ENCODE peak calls at places on chromosomes 7 and 10, in six cellular contexts. V is AG09319; C is naive B cell; W is hepatocyte; H is activated T-helper 1 cell treated with anti-CD3 and anti-CD28 coated beads, Interleukin-2, amount 50 U/mL, for 16 hours; B is upper lobe of right lung. Z is an unnamed sample.

GRCh38 chr10:96556003-96556402 is 30.8 kb downstream of the TM9SF3 start:
- DNase-seq in V (no peak), C (no peak), W (peak; percentile 20), H (no peak), B (no peak), Z (no peak)

GRCh38 chr7:114663502-114663901 is 248.9 kb downstream of the FOXP2 start:
- DNase-seq in V (no peak), C (no peak), W (peak; percentile 31), H (no peak), B (no peak), Z (peak; percentile 81)

GRCh38 chr10:130935051-130935450 is 376.5 kb downstream of the TCERG1L start:
- DNase-seq in V (no peak), C (no peak), W (peak; percentile 52), H (no peak), B (no peak), Z (peak; percentile 6)

GRCh38 chr10:56135806-56136205 is 225.3 kb downstream of the ZWINT start:
- DNase-seq in V (no peak), C (no peak), W (no peak), H (no peak), B (no peak), Z (no peak)

GRCh38 chr10:83963446-83963845 is 175.9 kb upstream of the GHITM start:
- DNase-seq in V (no peak), C (no peak), W (no peak), H (no peak), B (no peak), Z (no peak)

GRCh38 chr10:24951201-24952145 is 933 bp downstream of the PRTFDC1 start:
- DNase-seq in V (no peak), C (no peak), W (peak; percentile 38), H (no peak), B (no peak), Z (peak; percentile 66)

GRCh38 chr10:51063659-51064535 is 10.4 kb upstream of the PRKG1 start:
- DNase-seq in V (no peak), C (no peak), W (peak; percentile 47), H (no peak), B (no peak), Z (no peak)

GRCh38 chr7:150937848-150938561 is 40.1 kb downstream of the KCNH2 start:
- DNase-seq in V (no peak), C (no peak), W (no peak), H (no peak), B (peak; percentile 38), Z (no peak)